ENCODE peak calls at places on chromosomes 12 and 14, in five cellular contexts. J is A549, F is K562, M is IMR-90, Y is H1. H is an unnamed sample.
A peak's percentile ranks its signal among the peaks of the same experiment; 100 is the strongest.

GRCh38 chr12:57853864-57854556 is 7.5 kb upstream of the CTDSP2 start:
- DNase-seq in J (no peak), F (no peak), M (no peak), Y (no peak), H (no peak)

GRCh38 chr12:39125580-39125979 is 220.2 kb upstream of the CPNE8 start:
- DNase-seq in J (no peak), F (no peak), M (no peak), Y (no peak), H (no peak)

GRCh38 chr12:64016521-64016920 is 172.0 kb downstream of the SRGAP1 start:
- DNase-seq in J (no peak), F (no peak), M (no peak), Y (no peak), H (no peak)

GRCh38 chr14:26966942-26967341 is 369.1 kb upstream of the NOVA1 start:
- DNase-seq in J (no peak), F (no peak), M (no peak), Y (no peak), H (no peak)

GRCh38 chr12:24436667-24437066 is 487.2 kb upstream of the SOX5 start:
- DNase-seq in J (no peak), F (no peak), M (no peak), Y (no peak), H (no peak)

GRCh38 chr14:89672636-89673279 is 255.7 kb upstream of the FOXN3 start:
- DNase-seq in J (no peak), F (no peak), M (no peak), Y (no peak), H (peak; percentile 39)

GRCh38 chr14:74965770-74966153 is 10.4 kb upstream of the PGF start:
- DNase-seq in J (no peak), F (no peak), M (peak; percentile 39), Y (no peak), H (no peak)

GRCh38 chr12:57735952-57736742 is 2.4 kb downstream of the AGAP2 start:
- DNase-seq in J (no peak), F (peak; percentile 82), M (peak; percentile 37), Y (no peak), H (peak; percentile 37)

GRCh38 chr12:1927751-1928351 is 9.4 kb upstream of the CACNA2D4 start:
- DNase-seq in J (no peak), F (no peak), M (no peak), Y (no peak), H (no peak)

GRCh38 chr12:6226002-6226700 is 26.0 kb downstream of the CD9 start:
- DNase-seq in J (no peak), F (no peak), M (peak; percentile 66), Y (no peak), H (peak; percentile 77)

GRCh38 chr14:35653045-35653444 is 119.1 kb downstream of the INSM2 start:
- DNase-seq in J (no peak), F (no peak), M (peak; percentile 8), Y (no peak), H (no peak)

GRCh38 chr14:48686650-48687049 is 899.5 kb downstream of the RPS29 start:
- DNase-seq in J (no peak), F (no peak), M (peak; percentile 51), Y (no peak), H (no peak)

GRCh38 chr14:104680806-104681688 is 8.4 kb upstream of the INF2 start:
- DNase-seq in J (peak; percentile 87), F (no peak), M (peak; percentile 85), Y (no peak), H (peak; percentile 73)

GRCh38 chr12:93197067-93197593 is 180.6 kb upstream of the NUDT4 start:
- DNase-seq in J (no peak), F (no peak), M (peak; percentile 54), Y (no peak), H (no peak)

GRCh38 chr12:114902665-114903393 is 218.9 kb upstream of the TBX3 start:
- DNase-seq in J (no peak), F (no peak), M (peak; percentile 96), Y (no peak), H (peak; percentile 28)

GRCh38 chr12:83434600-83434999 is 747.9 kb downstream of the TMTC2 start:
- DNase-seq in J (no peak), F (no peak), M (no peak), Y (no peak), H (no peak)

GRCh38 chr12:99122496-99122895 is 477.4 kb downstream of the APAF1 start:
- DNase-seq in J (no peak), F (no peak), M (no peak), Y (no peak), H (no peak)

GRCh38 chr14:33408291-33408690 is 469.6 kb downstream of the NPAS3 start:
- DNase-seq in J (no peak), F (no peak), M (no peak), Y (no peak), H (no peak)

GRCh38 chr12:49923878-49924610 is 20.3 kb upstream of the FAIM2 start:
- DNase-seq in J (no peak), F (no peak), M (no peak), Y (no peak), H (no peak)

GRCh38 chr14:103382375-103382774 is 2.8 kb upstream of the MARK3 start:
- DNase-seq in J (no peak), F (no peak), M (peak; percentile 71), Y (no peak), H (no peak)

GRCh38 chr12:106227641-106228319 is 20.0 kb downstream of the CKAP4 start:
- DNase-seq in J (no peak), F (no peak), M (no peak), Y (no peak), H (peak; percentile 47)

DNA sequence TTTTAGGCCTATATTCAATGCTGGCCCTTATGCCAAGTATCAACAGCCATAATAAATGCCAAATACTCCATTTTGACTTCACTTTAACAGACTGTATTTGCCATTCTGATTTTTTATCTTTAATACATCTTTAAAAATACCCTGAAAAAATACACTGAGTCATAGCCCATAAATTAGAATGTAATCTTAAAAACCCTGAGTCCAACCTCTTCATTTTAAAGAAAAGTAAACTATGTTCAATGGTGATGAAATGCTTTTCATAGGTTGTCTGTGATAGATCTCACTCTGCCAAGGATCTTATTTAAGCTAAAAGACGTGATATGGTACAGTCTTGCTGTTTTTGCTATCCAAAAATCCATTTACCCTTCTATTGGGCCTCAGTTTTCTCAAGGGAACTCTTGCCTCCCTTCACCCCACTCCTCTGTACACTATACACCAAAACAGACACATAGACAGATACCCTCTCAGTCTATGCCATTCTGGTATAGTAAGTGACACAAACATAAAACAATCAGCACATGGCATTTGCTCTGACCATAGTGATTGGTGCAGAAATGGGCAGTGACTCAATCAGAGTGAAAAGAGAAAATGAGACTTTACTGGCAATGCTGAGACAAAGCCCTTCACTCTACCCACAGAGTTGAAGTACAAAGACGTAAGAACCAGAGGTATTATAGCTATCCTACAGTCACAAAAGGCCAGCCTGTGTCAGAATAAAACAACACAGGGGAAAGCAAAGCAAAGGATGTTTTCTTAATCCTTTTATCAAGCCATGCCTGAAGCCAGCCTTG is 49.1 kb downstream of the BTG1 start:
- DNase-seq in J (no peak), F (no peak), M (peak; percentile 12), Y (no peak), H (no peak)
- H3K4me2 ChIP-seq in J (peak overlapping the region; percentile 43), F (no peak overlapping the region), M (peak overlapping the region; percentile 45), Y (no peak overlapping the region), H (no peak overlapping the region)

GRCh38 chr12:121325922-121326396 is 26.3 kb downstream of the ANAPC5 start:
- DNase-seq in J (no peak), F (no peak), M (no peak), Y (no peak), H (no peak)
- TF ChIP-seq USF2 in J (no peak), F (no peak), M (no peak), Y (no peak), H (no peak)

DNA sequence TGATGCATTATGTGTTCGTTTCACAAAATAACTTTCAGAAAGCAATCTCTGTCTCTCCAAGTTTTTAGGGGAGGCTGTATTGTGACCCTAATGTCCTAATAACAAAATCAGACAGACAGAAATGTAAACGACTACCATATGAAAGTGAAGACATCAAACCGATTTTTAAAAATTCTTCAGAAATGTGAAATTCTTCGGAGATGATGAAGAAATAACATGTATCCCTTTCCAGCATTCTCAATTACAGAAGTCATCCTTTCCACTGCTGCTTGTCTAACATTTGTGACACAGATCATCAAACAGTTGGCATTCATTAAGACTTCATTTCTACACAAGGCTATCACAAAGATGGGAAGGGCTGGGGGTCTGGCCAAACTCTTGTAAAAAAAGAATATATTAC is 41.0 kb downstream of the DMAC2L start:
- DNase-seq in J (no peak), F (no peak), M (peak; percentile 20), Y (no peak), H (no peak)
- TF ChIP-seq MAFK in J (no peak), F (no peak), M (no peak), Y (no peak), H (no peak)

GRCh38 chr12:47088021-47088944 is 8.5 kb upstream of the AMIGO2 start:
- DNase-seq in J (no peak), F (no peak), M (peak; percentile 61), Y (no peak), H (peak; percentile 53)

GRCh38 chr12:47084172-47084571 is 4.4 kb upstream of the AMIGO2 start:
- DNase-seq in J (no peak), F (no peak), M (no peak), Y (no peak), H (no peak)

GRCh38 chr12:47091009-47091408 is 11.2 kb upstream of the AMIGO2 start:
- DNase-seq in J (no peak), F (no peak), M (no peak), Y (no peak), H (no peak)

GRCh38 chr12:47085815-47086252 is 6.1 kb upstream of the AMIGO2 start:
- DNase-seq in J (no peak), F (no peak), M (peak; percentile 77), Y (no peak), H (peak; percentile 41)

DNA sequence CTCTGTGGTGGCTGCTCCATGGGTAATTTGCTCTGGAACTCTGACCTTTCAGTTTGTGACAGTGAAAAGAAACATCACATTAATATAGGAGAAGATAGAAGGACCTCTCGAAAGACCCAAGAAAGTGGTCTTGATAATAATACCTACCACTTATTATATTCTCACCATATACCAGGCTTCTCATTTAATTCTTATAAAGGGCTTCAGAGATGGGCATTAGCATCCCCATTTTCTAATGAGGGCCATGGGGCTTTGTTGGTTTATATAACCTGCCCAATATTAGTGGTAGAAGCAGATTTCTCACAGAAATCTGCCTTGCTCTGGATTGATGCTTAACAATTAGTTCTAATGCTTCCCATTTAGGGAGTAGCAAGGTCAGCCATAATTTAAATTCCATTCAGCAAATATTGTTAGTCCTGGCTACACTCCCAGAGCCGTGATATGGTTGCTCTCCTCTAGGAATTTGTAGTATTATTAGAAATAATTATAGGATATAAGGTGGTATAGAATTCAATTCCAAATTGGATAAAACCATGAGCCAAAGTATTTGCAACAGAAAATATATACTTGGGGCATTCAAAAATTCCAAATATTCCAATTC is 7.4 kb upstream of the AMIGO2 start:
- DNase-seq in J (no peak), F (no peak), M (peak; percentile 43), Y (no peak), H (no peak)
- H3K4me2 ChIP-seq in J (peak overlapping the region; percentile 89), F (no peak overlapping the region), M (no peak overlapping the region), Y (no peak overlapping the region), H (no peak overlapping the region)

DNA sequence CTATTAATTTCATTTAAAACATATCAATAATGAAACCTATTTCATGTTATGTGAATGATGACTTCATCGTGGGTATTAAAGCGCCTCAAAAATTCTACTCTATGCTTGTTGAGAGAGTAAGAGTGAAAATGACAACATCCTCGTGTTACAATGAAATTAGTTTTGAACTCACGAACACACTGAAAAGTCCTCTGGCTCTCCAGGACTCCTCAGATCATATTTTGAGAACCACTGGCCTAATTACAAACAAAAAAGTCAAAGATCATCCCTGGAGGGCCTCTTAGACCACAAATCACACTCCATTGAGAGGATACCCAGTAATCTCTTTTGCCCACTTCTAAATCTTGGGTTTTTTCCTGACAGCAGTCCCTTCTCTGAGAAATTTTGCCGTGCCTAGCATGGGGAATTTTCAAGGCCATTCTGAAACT is 19.1 kb downstream of the DAAM1 start:
- DNase-seq in J (no peak), F (no peak), M (no peak), Y (no peak), H (no peak)
- TF ChIP-seq USF2 in J (no peak), F (no peak), M (no peak), Y (no peak), H (no peak)

GRCh38 chr12:59689776-59690175 is 93.9 kb downstream of the SLC16A7 start:
- DNase-seq in J (no peak), F (no peak), M (peak; percentile 29), Y (no peak), H (no peak)
- TF ChIP-seq MAFK in J (no peak), F (no peak), M (no peak), Y (no peak), H (no peak)

H was measured in HepG2.